ENCODE peak calls at places on chromosomes 16 and 17, in nine cellular contexts. N, G, O, B, F, U, D, J and W are unnamed samples.

GRCh38 chr16:89936981-89937380 is 11.6 kb upstream of the DEF8 start:
- DNase-seq in N (no peak), G (no peak), O (no peak), B (no peak), F (no peak), U (no peak), D (no peak), J (no peak), W (no peak)

GRCh38 chr16:35207059-35207999 is 1747.9 kb downstream of the TP53TG3F start:
- DNase-seq in N (no peak), G (no peak), O (no peak), B (no peak), F (no peak), U (no peak), D (no peak), J (no peak), W (no peak)

GRCh38 chr16:4765511-4766474 is 1.2 kb downstream of the ZNF500 start:
- DNase-seq in N (no peak), G (no peak), O (no peak), B (no peak), F (no peak), U (no peak), D (no peak), J (no peak), W (no peak)

GRCh38 chr16:85448557-85449194 is 164.4 kb upstream of the GSE1 start:
- DNase-seq in N (no peak), G (peak; percentile 74), O (no peak), B (peak; percentile 73), F (peak; percentile 81), U (no peak), D (no peak), J (no peak), W (no peak)

GRCh38 chr17:8696456-8696855 is 48.2 kb downstream of the CCDC42 start:
- DNase-seq in N (no peak), G (no peak), O (no peak), B (no peak), F (no peak), U (peak; percentile 2), D (no peak), J (no peak), W (no peak)

GRCh38 chr17:50177983-50178834 is 12.4 kb downstream of the SGCA start:
- DNase-seq in N (peak; percentile 74), G (peak; percentile 69), O (peak; percentile 98), B (no peak), F (peak; percentile 77), U (peak; percentile 99), D (peak; percentile 92), J (peak; percentile 92), W (peak; percentile 75)

GRCh38 chr17:31093866-31094599 is 744 bp upstream of the NF1 start:
- DNase-seq in N (no peak), G (no peak), O (no peak), B (no peak), F (no peak), U (peak; percentile 37), D (no peak), J (no peak), W (no peak)

GRCh38 chr16:53904533-53904932 is 200.6 kb downstream of the FTO start:
- DNase-seq in N (no peak), G (no peak), O (no peak), B (no peak), F (no peak), U (no peak), D (no peak), J (no peak), W (no peak)

GRCh38 chr16:1918890-1919679 is 870 bp upstream of the HS3ST6 start:
- DNase-seq in N (no peak), G (no peak), O (no peak), B (no peak), F (no peak), U (no peak), D (no peak), J (no peak), W (no peak)

GRCh38 chr17:17947309-17947708 is 24.9 kb downstream of the TOM1L2 start:
- DNase-seq in N (no peak), G (no peak), O (no peak), B (no peak), F (no peak), U (no peak), D (no peak), J (no peak), W (no peak)

GRCh38 chr17:36611345-36612072 is 10.1 kb downstream of the MRM1 start:
- DNase-seq in N (no peak), G (no peak), O (peak; percentile 65), B (no peak), F (no peak), U (peak; percentile 78), D (peak; percentile 37), J (no peak), W (no peak)

GRCh38 chr16:30088237-30088831 is 3.4 kb downstream of the TBX6 start:
- DNase-seq in N (no peak), G (no peak), O (no peak), B (no peak), F (no peak), U (no peak), D (no peak), J (no peak), W (no peak)

GRCh38 chr17:1617620-1618174 is 10.9 kb downstream of the SLC43A2 start:
- DNase-seq in N (no peak), G (no peak), O (peak; percentile 32), B (no peak), F (no peak), U (peak; percentile 48), D (no peak), J (peak; percentile 46), W (no peak)

GRCh38 chr16:30112197-30113030 is 923 bp downstream of the GDPD3 start:
- DNase-seq in N (no peak), G (peak; percentile 43), O (no peak), B (peak; percentile 36), F (peak; percentile 51), U (peak; percentile 30), D (no peak), J (peak; percentile 62), W (peak; percentile 51)

DNA sequence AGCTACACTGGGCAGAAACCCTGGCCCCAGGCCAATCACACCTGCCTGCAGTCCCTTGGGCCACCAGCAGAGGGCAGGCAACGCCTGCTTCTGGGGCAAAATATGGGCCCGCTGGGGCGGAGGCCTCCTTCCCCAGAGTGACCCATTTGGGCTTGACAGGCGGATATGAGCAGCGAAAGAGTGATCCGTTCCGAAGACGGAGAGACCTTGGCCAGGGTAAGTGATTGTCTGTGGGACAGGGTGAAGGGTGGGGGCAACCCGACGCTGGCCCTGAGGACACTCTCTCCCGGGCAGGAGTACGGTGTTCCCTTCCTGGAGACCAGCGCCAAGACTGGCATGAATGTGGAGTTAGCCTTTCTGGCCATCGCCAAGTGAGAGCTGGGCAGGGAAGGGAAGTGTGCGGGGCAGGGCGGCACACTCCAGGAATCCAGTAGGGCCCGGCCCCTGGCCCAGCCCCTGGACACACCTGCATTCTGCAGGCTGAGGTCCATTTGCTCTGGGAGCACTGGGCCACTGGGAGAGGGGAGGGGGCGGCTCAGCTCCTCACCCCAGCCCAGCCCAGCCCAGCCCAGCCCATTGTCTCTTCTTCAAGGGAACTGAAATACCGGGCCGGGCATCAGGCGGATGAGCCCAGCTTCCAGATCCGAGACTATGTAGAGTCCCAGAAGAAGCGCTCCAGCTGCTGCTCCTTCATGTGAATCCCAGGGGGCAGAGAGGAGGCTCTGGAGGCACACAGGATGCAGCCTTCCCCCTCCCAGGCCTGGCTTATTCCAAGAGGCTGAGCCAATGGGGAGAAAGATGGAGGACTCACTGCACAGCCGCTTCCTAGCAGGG is 3.5 kb upstream of the NHERF1 start:
- DNase-seq in N (peak; percentile 90), G (peak; percentile 83), O (peak; percentile 52), B (peak; percentile 74), F (peak; percentile 87), U (peak; percentile 68), D (no peak), J (peak; percentile 85), W (peak; percentile 86)
- TF ChIP-seq CTCF in N (peak; percentile 99), G (peak; percentile 99), O (peak; percentile 99), B (peak; percentile 100), F (peak; percentile 100), U (peak; percentile 100), D (peak; percentile 99), J (peak; percentile 100), W (peak; percentile 100)

GRCh38 chr16:80387308-80387921 is 153.4 kb upstream of the DYNLRB2 start:
- DNase-seq in N (no peak), G (no peak), O (no peak), B (no peak), F (no peak), U (peak; percentile 1), D (no peak), J (no peak), W (no peak)
- TF ChIP-seq CTCF in N (no peak), G (no peak), O (no peak), B (no peak), F (no peak), U (peak; percentile 28), D (no peak), J (no peak), W (no peak)

DNA sequence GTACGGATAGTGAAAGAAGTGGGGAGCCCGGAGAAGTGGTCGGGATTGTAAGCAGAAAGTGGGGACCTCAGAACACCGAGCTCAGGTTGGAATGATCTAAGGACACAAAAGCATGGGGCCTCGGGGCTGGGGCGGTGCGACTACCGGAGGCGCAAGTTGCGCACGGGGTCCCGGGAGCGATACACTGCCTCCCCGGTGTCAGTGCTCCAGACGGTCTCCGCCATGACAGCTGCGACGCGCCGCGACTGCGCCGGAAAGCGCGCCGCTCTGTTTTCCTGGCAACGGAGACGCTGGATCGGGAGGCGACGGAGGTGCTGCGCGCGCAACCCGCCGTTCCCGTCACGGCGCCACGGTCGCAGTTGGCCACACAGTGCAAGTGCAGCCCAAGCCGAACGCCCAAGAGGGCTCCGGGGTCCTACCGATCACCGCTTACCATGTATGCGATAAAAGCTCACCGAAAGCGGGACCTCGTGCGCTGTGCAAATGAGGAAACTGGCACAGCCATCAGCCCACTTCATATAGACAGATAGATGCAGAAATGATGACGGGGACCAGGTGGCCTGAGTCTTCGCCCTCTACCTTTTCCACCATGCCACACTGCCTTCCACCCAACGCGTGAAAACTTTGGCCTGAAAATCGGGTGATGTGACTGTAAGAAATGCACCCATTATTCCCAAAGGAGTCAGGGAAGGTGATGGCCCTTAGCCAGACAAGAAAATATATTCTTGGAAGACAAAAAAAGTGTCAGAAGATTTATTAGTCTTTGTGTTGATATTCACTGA is at the start of gene MKS1:
- DNase-seq in N (peak; percentile 95), G (peak; percentile 93), O (peak; percentile 92), B (peak; percentile 93), F (peak; percentile 94), U (peak; percentile 92), D (peak; percentile 71), J (peak; percentile 95), W (peak; percentile 92)
- TF ChIP-seq CTCF in N (peak; percentile 73), G (peak; percentile 75), O (peak; percentile 46), B (peak; percentile 67), F (peak; percentile 65), U (peak; percentile 59), D (peak; percentile 57), J (peak; percentile 88), W (peak; percentile 75)

DNA sequence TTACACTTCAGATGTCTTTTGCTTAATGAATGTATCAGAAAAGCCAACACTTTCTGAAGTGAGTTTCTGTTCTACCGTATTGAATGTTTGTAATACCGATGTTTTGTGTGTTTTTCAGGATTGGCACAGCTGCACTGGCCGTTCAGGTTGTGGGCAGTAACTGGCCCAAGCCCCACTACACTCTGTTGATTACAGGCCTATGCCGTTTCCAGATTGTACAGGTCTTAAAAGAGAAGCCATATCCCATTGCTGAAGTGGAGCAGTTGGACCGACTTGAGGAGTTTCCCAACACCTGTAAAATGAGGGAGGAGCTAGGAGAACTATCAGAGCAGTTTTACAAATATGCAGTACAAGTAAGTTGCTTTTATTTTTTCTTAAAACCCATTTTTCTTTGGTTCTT is 4.7 kb upstream of the ABCC11 start:
- DNase-seq in N (no peak), G (no peak), O (no peak), B (no peak), F (no peak), U (no peak), D (no peak), J (no peak), W (no peak)
- TF ChIP-seq CTCF in N (no peak), G (no peak), O (no peak), B (no peak), F (no peak), U (no peak), D (no peak), J (no peak), W (no peak)

GRCh38 chr16:78553268-78554044 is 454.0 kb downstream of the WWOX start:
- DNase-seq in N (no peak), G (no peak), O (no peak), B (no peak), F (no peak), U (no peak), D (no peak), J (no peak), W (no peak)
- TF ChIP-seq CTCF in N (no peak), G (no peak), O (no peak), B (no peak), F (no peak), U (no peak), D (no peak), J (no peak), W (no peak)